ENCODE peak calls at places on chromosome 5, in eight cellular contexts. M is GM12865, L is fibroblast of mammary gland, S is AG04450, F is osteoblast, A is GM06990, D is GM12878, T is IMR-90. W is an unnamed sample.

GRCh38 chr5:115423541-115423940 is 121.0 kb downstream of the FEM1C start:
- DNase-seq in A (no peak), D (no peak), M (no peak), L (no peak), T (no peak), F (no peak), S (no peak), W (no peak)

GRCh38 chr5:27472000-27472763 is 433.8 kb upstream of the CDH9 start:
- DNase-seq in A (peak), T (peak), S (no peak), M (peak), F (no peak), L (peak), D (peak), W (peak)

GRCh38 chr5:22644859-22645258 is 208.3 kb downstream of the CDH12 start:
- DNase-seq in A (no peak), F (no peak), S (no peak), D (no peak), T (no peak), L (no peak), M (no peak), W (no peak)

GRCh38 chr5:60402161-60402785 is 297.7 kb downstream of the DEPDC1B start:
- DNase-seq in L (no peak), M (no peak), S (no peak), D (no peak), A (no peak), T (no peak), F (no peak), W (no peak)

GRCh38 chr5:52989781-52990530 is 804 bp downstream of the ITGA2 start:
- DNase-seq in F (peak), A (peak), M (peak), L (peak), S (no peak), T (peak), D (no peak), W (no peak)

GRCh38 chr5:148973455-148973854 is 89.4 kb downstream of the SH3TC2 start:
- DNase-seq in T (peak), A (no peak), D (no peak), F (no peak), S (no peak), L (peak), M (no peak), W (no peak)

GRCh38 chr5:153523831-153524230 is 33.4 kb downstream of the GRIA1 start:
- DNase-seq in D (no peak), L (peak), T (peak), M (no peak), S (peak), A (no peak), F (no peak), W (no peak)

GRCh38 chr5:176776916-176777315 is 33.4 kb upstream of the UNC5A start:
- DNase-seq in F (no peak), M (no peak), T (no peak), S (no peak), D (no peak), A (no peak), L (no peak), W (no peak)

GRCh38 chr5:53407373-53407772 is 73.1 kb upstream of the FST start:
- DNase-seq in F (no peak), D (no peak), S (no peak), A (no peak), L (peak), T (peak), M (no peak), W (no peak)

GRCh38 chr5:36690041-36690941 is 83.9 kb downstream of the SLC1A3 start:
- DNase-seq in T (peak), A (peak), D (peak), F (peak), L (peak), S (peak), M (peak), W (no peak)

GRCh38 chr5:1312206-1312605 is 17.3 kb upstream of the TERT start:
- DNase-seq in M (no peak), T (no peak), F (no peak), S (no peak), L (no peak), D (no peak), A (peak), W (no peak)

GRCh38 chr5:132592521-132592920 is 35.7 kb downstream of the RAD50 start:
- DNase-seq in M (no peak), T (peak), S (no peak), D (no peak), L (no peak), F (no peak), A (no peak), W (no peak)

GRCh38 chr5:54676466-54676865 is 158.9 kb downstream of the SNX18 start:
- DNase-seq in D (no peak), S (no peak), T (peak), A (no peak), F (no peak), M (no peak), L (no peak), W (no peak)

GRCh38 chr5:172897691-172898512 is 61.3 kb upstream of the RPL26L1 start:
- DNase-seq in T (peak), D (no peak), M (no peak), S (peak), A (no peak), F (peak), L (peak), W (no peak)

GRCh38 chr5:135436856-135437795 is 10.0 kb downstream of the DCANP1 start:
- DNase-seq in F (peak), A (no peak), M (peak), D (no peak), S (no peak), L (no peak), T (no peak), W (no peak)

GRCh38 chr5:133662578-133662977 is 50.2 kb upstream of the FSTL4 start:
- DNase-seq in D (no peak), S (no peak), M (no peak), F (no peak), A (no peak), L (no peak), T (no peak), W (no peak)

GRCh38 chr5:180142824-180143610 is 66.0 kb downstream of the RASGEF1C start:
- DNase-seq in A (no peak), L (no peak), D (no peak), F (peak), S (no peak), T (no peak), M (no peak), W (no peak)

GRCh38 chr5:178277346-178277745 is 44.7 kb upstream of the PHYKPL start:
- DNase-seq in L (no peak), D (no peak), M (no peak), T (no peak), F (peak), S (no peak), A (no peak), W (no peak)

GRCh38 chr5:98927988-98928801 is 612 bp downstream of the CHD1 start:
- DNase-seq in L (peak), M (peak), A (peak), D (no peak), F (peak), S (no peak), T (peak), W (no peak)

GRCh38 chr5:90519081-90519480 is 10.3 kb downstream of the LYSMD3 start:
- DNase-seq in T (no peak), L (peak), M (no peak), D (no peak), F (no peak), S (no peak), A (no peak), W (no peak)

GRCh38 chr5:91556-92263 is at the start of gene PLEKHG4B:
- DNase-seq in L (no peak), S (no peak), M (no peak), A (no peak), D (no peak), T (no peak), F (peak), W (no peak)

GRCh38 chr5:172801184-172801671 is 30.2 kb upstream of the DUSP1 start:
- DNase-seq in S (peak), F (peak), L (peak), A (no peak), M (no peak), T (peak), D (no peak), W (no peak)

GRCh38 chr5:141681695-141682641 is at the start of gene ARAP3:
- DNase-seq in A (no peak), F (peak), D (no peak), L (peak), T (peak), S (peak), M (no peak), W (no peak)

GRCh38 chr5:65041296-65042158 is 272.8 kb downstream of the CWC27 start:
- DNase-seq in D (no peak), S (no peak), T (peak), A (no peak), M (no peak), F (peak), L (peak), W (no peak)

GRCh38 chr5:142539154-142539740 is 146.6 kb downstream of the FGF1 start:
- DNase-seq in A (no peak), L (no peak), S (no peak), D (no peak), M (no peak), T (no peak), F (no peak), W (no peak)

GRCh38 chr5:149301744-149302380 is 30.2 kb downstream of the AFAP1L1 start:
- DNase-seq in A (no peak), D (no peak), L (peak), F (peak), M (no peak), T (peak), S (peak), W (no peak)

GRCh38 chr5:35518104-35518503 is 99.6 kb upstream of the SPEF2 start:
- DNase-seq in T (no peak), L (no peak), D (peak), A (peak), M (peak), F (no peak), S (no peak), W (no peak)

GRCh38 chr5:79227484-79227995 is 8.4 kb upstream of the JMY start:
- DNase-seq in M (no peak), F (peak), T (no peak), S (no peak), D (no peak), L (peak), A (no peak), W (no peak)

GRCh38 chr5:139762624-139763170 is 32.9 kb upstream of the PSD2 start:
- DNase-seq in T (no peak), D (no peak), F (peak), L (no peak), S (no peak), A (no peak), M (no peak), W (no peak)

GRCh38 chr5:81750308-81751008 is 439 bp downstream of the SSBP2 start:
- DNase-seq in S (no peak), M (peak), A (peak), F (peak), T (no peak), D (no peak), L (no peak), W (no peak)

GRCh38 chr5:105350406-105351140 is 1788.0 kb upstream of the NUDT12 start:
- DNase-seq in S (no peak), A (no peak), T (no peak), L (no peak), M (no peak), D (no peak), F (no peak), W (no peak)

GRCh38 chr5:158813275-158813674 is 286.4 kb downstream of the EBF1 start:
- DNase-seq in A (no peak), S (no peak), F (no peak), M (no peak), L (no peak), T (no peak), D (no peak), W (no peak)

GRCh38 chr5:1120236-1120999 is 8.6 kb upstream of the SLC12A7 start:
- DNase-seq in D (no peak), A (no peak), L (no peak), M (no peak), S (no peak), F (no peak), T (no peak), W (no peak)

GRCh38 chr5:9564752-9565151 is 18.9 kb upstream of the SEMA5A start:
- DNase-seq in S (no peak), A (no peak), F (no peak), L (no peak), D (no peak), M (no peak), T (no peak), W (no peak)

GRCh38 chr5:166786889-166787288 is 1504.6 kb upstream of the WWC1 start:
- DNase-seq in A (no peak), L (no peak), D (no peak), T (no peak), S (no peak), F (no peak), M (no peak), W (no peak)

GRCh38 chr5:107455111-107455544 is 215.6 kb downstream of the EFNA5 start:
- DNase-seq in L (no peak), T (peak), F (no peak), M (no peak), A (no peak), S (no peak), D (no peak), W (no peak)

GRCh38 chr5:170426149-170426767 is 37.1 kb upstream of the KCNMB1 start:
- DNase-seq in A (no peak), T (no peak), S (no peak), L (no peak), F (no peak), D (no peak), M (peak), W (no peak)

GRCh38 chr5:160423025-160423554 is 1.4 kb downstream of the PTTG1 start:
- DNase-seq in F (no peak), L (no peak), T (no peak), M (peak), D (no peak), A (no peak), S (no peak), W (no peak)

GRCh38 chr5:134245101-134245604 is 19.3 kb upstream of the PPP2CA start:
- DNase-seq in F (peak), A (no peak), D (no peak), L (peak), S (peak), T (peak), M (no peak), W (no peak)

DNA sequence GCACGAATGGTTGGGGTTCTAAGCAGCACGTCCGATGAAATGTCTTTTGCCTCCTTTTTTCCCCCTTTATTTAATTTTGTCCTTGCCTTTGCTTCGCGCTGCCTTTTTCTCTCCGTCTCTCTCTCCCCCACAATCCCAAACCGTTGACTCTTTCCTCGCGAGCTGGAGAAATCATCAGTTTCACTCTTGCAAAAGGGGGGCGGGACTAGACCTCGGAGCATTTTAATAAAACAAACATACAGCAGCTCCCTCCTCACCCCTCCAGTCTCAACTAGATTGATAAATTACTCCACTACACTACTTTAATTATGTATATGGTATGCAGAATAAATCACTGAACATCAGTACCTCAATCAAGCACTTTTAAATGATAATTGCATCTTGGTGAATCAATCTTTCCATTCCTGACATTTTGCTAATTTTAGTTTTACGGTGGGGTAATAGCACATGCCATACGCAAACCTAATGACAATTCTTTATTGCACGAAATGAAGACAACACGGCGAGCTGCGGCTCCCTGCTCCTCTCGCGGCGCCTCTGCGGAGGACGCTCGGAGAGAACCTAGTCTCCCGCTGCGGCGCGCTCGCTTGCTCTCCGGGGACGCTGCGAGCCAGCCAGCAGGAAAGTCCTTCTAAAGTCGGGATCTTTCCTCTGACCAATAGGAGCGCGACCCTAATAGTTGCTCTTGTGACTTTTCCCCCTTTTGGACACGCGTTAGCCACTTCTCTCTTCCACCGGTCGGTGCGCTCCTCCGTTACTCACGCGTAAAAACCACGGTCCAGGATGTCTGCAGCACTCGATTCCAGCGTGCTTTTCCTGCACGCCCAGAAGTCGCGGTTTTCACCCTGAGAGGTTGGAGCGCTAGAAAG is 816 bp upstream of the MEF2C start:
- DNase-seq in L (peak), A (peak), F (peak), S (peak), D (no peak), M (peak), T (peak), W (no peak)
- TF ChIP-seq CTCF in L (no peak), A (no peak), F (no peak), S (no peak), D (no peak), M (no peak), T (no peak), W (no peak)

DNA sequence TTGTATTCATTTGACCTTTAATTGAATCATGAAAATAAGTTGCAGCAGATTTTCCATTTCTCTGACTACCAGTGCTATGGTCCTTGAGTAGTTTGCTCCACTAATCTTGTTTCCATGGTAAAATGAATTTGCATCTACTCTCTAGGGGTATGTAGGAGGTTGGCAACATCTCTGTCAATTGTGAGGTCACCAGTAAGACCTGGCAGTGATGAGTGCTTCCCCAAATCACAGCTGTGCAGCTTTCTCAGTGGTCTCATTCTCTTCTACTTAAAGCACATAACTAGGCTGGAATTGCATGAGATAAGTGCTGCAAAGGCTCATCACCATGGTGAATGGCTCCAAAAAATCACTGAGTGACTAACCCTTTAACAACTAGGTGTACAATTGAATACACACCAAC is 36.3 kb downstream of the ADAMTS19 start:
- DNase-seq in S (no peak), F (no peak), T (no peak), D (no peak), A (no peak), L (peak), M (no peak), W (no peak)
- TF ChIP-seq CTCF in S (no peak), F (no peak), T (no peak), D (no peak), A (no peak), L (no peak), M (no peak), W (no peak)

GRCh38 chr5:88724201-88724600 is 158.8 kb downstream of the MEF2C start:
- DNase-seq in T (peak), D (no peak), S (no peak), A (no peak), F (no peak), L (peak), M (no peak), W (peak)
- TF ChIP-seq CTCF in T (peak), D (no peak), S (peak), A (no peak), F (peak), L (peak), M (no peak), W (peak)

DNA sequence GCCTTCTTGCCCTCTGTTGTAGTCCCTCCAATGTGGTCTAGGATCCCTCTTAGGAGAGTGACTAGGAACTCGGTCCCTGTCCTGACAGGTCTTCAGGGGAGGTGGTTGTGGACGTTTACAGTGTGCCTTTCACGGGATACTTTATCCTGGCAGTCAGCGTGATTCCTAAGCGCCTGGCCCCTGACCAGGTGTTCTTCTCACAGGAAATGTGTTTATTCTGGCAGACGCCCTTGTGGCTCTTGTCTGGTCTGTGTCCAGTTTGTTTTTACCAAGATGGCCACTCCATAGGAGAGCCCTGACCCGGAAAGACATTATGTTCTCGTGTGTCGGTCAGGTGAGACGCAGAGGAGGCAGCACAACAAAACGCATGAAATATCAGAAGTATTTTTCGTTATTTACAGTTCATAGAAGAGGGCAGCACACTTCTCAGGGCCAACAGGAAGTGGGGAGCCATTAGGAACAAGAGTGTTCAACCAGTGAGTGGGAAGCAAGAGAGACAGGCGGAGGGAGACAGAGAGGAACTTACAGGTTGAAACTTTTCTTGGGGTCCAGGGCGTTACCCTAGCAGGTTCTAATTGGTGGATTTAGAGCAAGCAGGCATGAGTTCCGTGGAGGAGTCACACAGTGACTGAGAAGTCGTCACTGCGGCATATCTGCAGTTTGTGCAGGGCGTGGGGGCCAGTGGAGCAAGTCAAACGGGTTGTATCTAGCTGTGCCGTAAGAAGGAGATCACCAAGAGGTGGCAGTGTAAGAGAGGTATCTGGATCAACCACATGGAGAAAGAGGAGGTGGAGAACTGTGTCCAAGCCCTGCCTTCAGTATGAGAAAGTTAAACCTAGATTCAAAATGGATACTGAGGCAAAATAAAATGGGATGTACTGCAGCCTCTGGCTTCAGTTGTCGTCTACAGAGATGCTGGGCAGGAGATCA is 412.9 kb downstream of the ZSWIM6 start:
- DNase-seq in F (peak), S (no peak), D (no peak), M (no peak), A (no peak), L (no peak), T (no peak), W (peak)
- TF ChIP-seq CTCF in F (no peak), S (no peak), D (no peak), M (no peak), A (no peak), L (no peak), T (no peak), W (no peak)